ENCODE peak calls at places on chromosomes 12 and 14, in eight cellular contexts. F is CD8-positive, alpha-beta memory T cell; W is cardiac fibroblast; Y is GOT3; E is naive thymus-derived CD4-positive, alpha-beta T cell; A is T-helper 1 cell; S is GM20000; L is NCI-H2081. J is an unnamed sample.

GRCh38 chr14:85535916-85536834 is 6.2 kb downstream of the FLRT2 start:
- DNase-seq in F (no peak), W (peak), Y (no peak), E (no peak), A (no peak), S (no peak), L (no peak), J (no peak)

GRCh38 chr12:100706029-100706428 is 88.5 kb upstream of the ANO4 start:
- DNase-seq in F (no peak), W (peak), Y (peak), E (no peak), A (no peak), S (no peak), L (peak), J (no peak)

GRCh38 chr14:72974661-72975060 is 48.4 kb downstream of the DCAF4 start:
- DNase-seq in F (no peak), W (no peak), Y (no peak), E (no peak), A (no peak), S (no peak), L (no peak), J (no peak)

GRCh38 chr12:117151195-117152031 is 38.9 kb downstream of the FBXO21 start:
- DNase-seq in F (no peak), W (peak), Y (no peak), E (no peak), A (no peak), S (no peak), L (peak), J (no peak)

GRCh38 chr12:52280319-52280795 is 5.9 kb downstream of the KRT86 start:
- DNase-seq in F (no peak), W (peak), Y (no peak), E (no peak), A (no peak), S (no peak), L (no peak), J (no peak)

GRCh38 chr14:103880334-103880985 is 33.1 kb upstream of the PPP1R13B start:
- DNase-seq in F (peak), W (peak), Y (no peak), E (peak), A (peak), S (no peak), L (peak), J (no peak)

GRCh38 chr14:71686677-71687076 is 245.6 kb upstream of the RGS6 start:
- DNase-seq in F (no peak), W (peak), Y (no peak), E (no peak), A (no peak), S (no peak), L (no peak), J (no peak)

GRCh38 chr14:35085441-35085840 is 36.3 kb downstream of the PPP2R3C start:
- DNase-seq in F (no peak), W (no peak), Y (no peak), E (no peak), A (no peak), S (no peak), L (no peak), J (no peak)

GRCh38 chr12:49905718-49906314 is 2.1 kb upstream of the FAIM2 start:
- DNase-seq in F (no peak), W (no peak), Y (no peak), E (no peak), A (no peak), S (no peak), L (no peak), J (no peak)

GRCh38 chr14:85056228-85056627 is 473.7 kb upstream of the FLRT2 start:
- DNase-seq in F (no peak), W (no peak), Y (no peak), E (no peak), A (no peak), S (no peak), L (no peak), J (no peak)

J was measured in central memory CD4-positive, alpha-beta T cell.